ENCODE peak calls at places on chromosomes 16 and 17, in four cellular contexts. O, T, P and F are unnamed samples.

GRCh38 chr17:75853410-75853809 is 1.7 kb downstream of the WBP2 start:
- DNase-seq in O (no peak), T (no peak), P (no peak), F (no peak)

GRCh38 chr16:83137326-83137770 is 510.6 kb downstream of the CDH13 start:
- DNase-seq in O (no peak), T (no peak), P (peak), F (peak)

GRCh38 chr16:70770968-70771552 is 29.9 kb downstream of the VAC14 start:
- DNase-seq in O (peak), T (peak), P (no peak), F (peak)

GRCh38 chr16:66248096-66248495 is 118.4 kb upstream of the CDH5 start:
- DNase-seq in O (no peak), T (no peak), P (no peak), F (no peak)

GRCh38 chr16:66199189-66199588 is 167.3 kb upstream of the CDH5 start:
- DNase-seq in O (no peak), T (no peak), P (no peak), F (no peak)

GRCh38 chr17:72476575-72476986 is 355.8 kb downstream of the SOX9 start:
- DNase-seq in O (peak), T (no peak), P (no peak), F (no peak)

GRCh38 chr16:82562183-82562677 is 64.5 kb upstream of the CDH13 start:
- DNase-seq in O (no peak), T (no peak), P (no peak), F (no peak)

GRCh38 chr16:7236824-7237410 is 95.7 kb upstream of the RBFOX1 start:
- DNase-seq in O (no peak), T (no peak), P (no peak), F (no peak)

GRCh38 chr16:79653337-79654000 is 52.9 kb upstream of the MAF start:
- DNase-seq in O (no peak), T (no peak), P (no peak), F (no peak)

GRCh38 chr16:4272114-4272954 is 489 bp downstream of the TFAP4 start:
- DNase-seq in O (peak), T (no peak), P (no peak), F (peak)

GRCh38 chr17:39150795-39151679 is at the start of gene PLXDC1:
- DNase-seq in O (no peak), T (no peak), P (no peak), F (peak)

GRCh38 chr17:11638700-11639265 is 40.5 kb downstream of the DNAH9 start:
- DNase-seq in O (no peak), T (no peak), P (no peak), F (no peak)

GRCh38 chr16:8644513-8645140 is 23.1 kb downstream of the METTL22 start:
- DNase-seq in O (no peak), T (no peak), P (no peak), F (no peak)

GRCh38 chr17:18172528-18173278 is 10.9 kb upstream of the ALKBH5 start:
- DNase-seq in O (no peak), T (no peak), P (no peak), F (no peak)

GRCh38 chr17:82372063-82372590 is 562 bp downstream of the UTS2R start:
- DNase-seq in O (no peak), T (no peak), P (no peak), F (no peak)

GRCh38 chr17:6163632-6164319 is 93.6 kb downstream of the WSCD1 start:
- DNase-seq in O (peak), T (no peak), P (no peak), F (no peak)

GRCh38 chr17:61551255-61551742 is 39.7 kb downstream of the NACA2 start:
- DNase-seq in O (no peak), T (no peak), P (no peak), F (no peak)

GRCh38 chr16:82034981-82035612 is at the start of gene HSD17B2:
- DNase-seq in O (no peak), T (no peak), P (no peak), F (peak)

DNA sequence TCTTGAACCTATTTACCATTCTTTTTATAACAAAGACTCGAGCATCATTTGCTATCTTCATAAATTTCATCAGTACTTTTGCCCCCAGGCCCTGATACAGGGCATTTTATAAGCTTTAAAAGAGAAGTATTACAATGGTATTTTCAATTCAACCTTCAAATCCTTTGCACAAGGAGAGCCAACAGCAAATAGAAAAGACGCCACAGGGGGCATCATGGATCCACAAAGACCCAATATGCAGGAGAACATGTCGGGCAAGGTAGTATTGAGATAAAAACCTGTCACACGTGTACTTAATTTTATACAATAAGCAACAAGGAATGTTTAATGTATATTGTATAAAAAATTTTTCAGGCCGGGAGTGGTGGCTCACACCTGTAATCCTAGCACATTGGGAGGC is 10.2 kb downstream of the MAP3K14 start:
- DNase-seq in O (no peak), T (no peak), P (no peak), F (no peak)
- TF ChIP-seq CTCF in O (peak), T (peak), P (peak), F (no peak)

DNA sequence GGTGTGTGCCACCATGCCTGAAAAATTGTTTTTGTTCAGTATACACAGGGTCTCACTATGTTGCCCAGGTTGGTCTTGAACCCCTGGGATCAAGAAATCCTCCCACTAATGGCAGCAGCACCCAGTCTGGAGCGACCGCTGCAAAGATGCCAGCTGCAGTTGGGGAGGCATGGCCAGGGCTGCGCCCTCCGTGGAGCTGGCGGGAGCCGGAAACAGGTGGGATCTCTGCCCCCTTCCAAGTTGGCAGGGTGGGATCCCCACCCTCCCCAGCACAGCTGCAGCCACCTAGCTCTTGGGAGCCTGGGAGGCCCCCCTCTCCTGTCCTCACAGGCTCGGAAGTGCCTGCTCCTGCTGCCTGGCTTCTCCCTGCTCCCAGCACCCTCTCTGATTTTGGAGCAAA is 176.8 kb downstream of the ZNF423 start:
- DNase-seq in O (no peak), T (no peak), P (no peak), F (no peak)
- TF ChIP-seq CTCF in O (no peak), T (no peak), P (no peak), F (no peak)

GRCh38 chr17:55219484-55219883 is 45.3 kb upstream of the HLF start:
- DNase-seq in O (no peak), T (no peak), P (no peak), F (no peak)

GRCh38 chr17:55215711-55216110 is 49.0 kb upstream of the HLF start:
- DNase-seq in O (no peak), T (no peak), P (no peak), F (no peak)

GRCh38 chr17:55224746-55225145 is 40.0 kb upstream of the HLF start:
- DNase-seq in O (no peak), T (no peak), P (no peak), F (no peak)

GRCh38 chr17:55225237-55225636 is 39.5 kb upstream of the HLF start:
- DNase-seq in O (no peak), T (no peak), P (no peak), F (no peak)

DNA sequence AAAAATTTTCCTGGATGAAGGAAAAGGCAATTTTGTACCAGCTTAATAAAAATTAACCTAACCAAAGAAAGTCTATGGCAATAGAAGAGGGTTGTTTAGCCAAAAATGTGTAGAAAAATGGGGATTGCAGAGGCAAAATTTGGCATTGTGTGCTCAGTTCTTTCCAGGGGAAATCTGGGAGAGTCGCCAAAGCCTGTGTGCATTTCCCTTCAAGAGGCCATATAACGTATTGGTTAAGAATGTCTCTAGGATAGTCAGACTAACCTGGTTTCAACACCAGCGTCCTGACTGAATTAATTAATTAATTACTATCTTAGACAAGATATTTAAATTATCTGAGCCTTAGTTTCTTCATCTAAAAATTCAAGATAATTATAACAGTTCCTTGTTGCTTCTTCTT is 44.8 kb upstream of the HLF start:
- DNase-seq in O (no peak), T (no peak), P (no peak), F (no peak)
- TF ChIP-seq CTCF in O (no peak), T (no peak), P (no peak), F (no peak)

DNA sequence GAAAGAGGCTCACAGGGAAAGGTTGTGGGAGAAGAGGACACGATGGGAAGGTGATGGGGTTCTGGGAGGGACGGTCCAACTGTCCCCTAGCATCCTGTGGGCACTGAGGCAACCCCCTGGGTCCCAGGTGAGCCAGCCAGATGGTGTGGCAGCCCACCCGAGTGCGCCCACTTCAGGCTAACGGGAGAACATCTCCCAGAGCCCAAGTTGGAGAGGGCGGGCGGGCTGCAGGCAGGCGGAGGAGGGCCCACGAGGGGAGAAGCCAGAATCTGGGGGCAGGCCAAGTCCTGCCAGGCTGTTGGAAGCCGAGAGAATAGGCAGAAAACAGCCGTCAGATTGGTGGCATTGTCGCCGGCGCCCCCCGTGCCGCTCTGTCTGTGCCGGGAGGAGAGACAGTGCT is 13.8 kb upstream of the ABCC3 start:
- DNase-seq in O (peak), T (no peak), P (no peak), F (no peak)
- TF ChIP-seq CTCF in O (peak), T (no peak), P (peak), F (peak)

DNA sequence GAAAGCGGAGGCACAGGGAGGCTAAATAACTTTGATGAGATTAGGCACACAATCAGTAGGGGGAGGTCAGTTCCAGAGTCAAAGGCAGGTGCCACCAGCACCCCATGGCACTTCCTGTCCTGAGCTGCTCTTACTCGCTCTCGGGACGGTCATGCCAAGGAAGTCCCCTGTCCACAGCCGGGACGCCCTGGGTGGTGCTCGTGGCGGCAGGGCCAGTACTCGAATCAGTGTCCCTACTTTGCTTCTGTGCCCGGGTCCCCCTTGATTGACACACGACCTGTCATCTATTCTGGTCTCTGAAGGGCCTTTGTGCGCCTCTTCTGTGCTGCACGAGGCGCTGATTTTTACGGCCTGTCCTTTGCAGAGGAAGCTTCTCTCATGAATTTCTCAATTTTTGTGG is 31.4 kb downstream of the IRF8 start:
- DNase-seq in O (no peak), T (no peak), P (no peak), F (no peak)
- TF ChIP-seq CTCF in O (no peak), T (no peak), P (no peak), F (no peak)